ENCODE peak calls at places on chromosomes 3 and 15, in nine cellular contexts. U is GM12878, G is stomach, Q is A549, A is sigmoid colon, I is transverse colon, N is ovary, J is SK-N-SH, L is HepG2. R is an unnamed sample.

GRCh38 chr15:29126821-29127461 is 142.7 kb downstream of the NSMCE3 start:
- DNase-seq in I (no peak), N (no peak), U (no peak), L (no peak), J (peak), G (no peak), Q (peak), A (peak), R (no peak)

GRCh38 chr3:137165117-137165806 is 207.5 kb downstream of the IL20RB start:
- DNase-seq in J (no peak), U (no peak), N (no peak), G (no peak), Q (peak), A (no peak), L (no peak), I (no peak), R (no peak)

GRCh38 chr15:46607103-46607502 is 972.3 kb downstream of the SQOR start:
- DNase-seq in U (no peak), Q (no peak), J (peak), N (no peak), A (no peak), G (no peak), I (no peak), L (no peak), R (no peak)

GRCh38 chr15:101017935-101018849 is 99.0 kb downstream of the LRRK1 start:
- DNase-seq in J (no peak), N (no peak), A (peak), L (no peak), Q (no peak), U (no peak), I (peak), G (no peak), R (peak)

GRCh38 chr15:84823580-84823878 is 6.4 kb downstream of the ALPK3 start:
- DNase-seq in U (no peak), Q (no peak), A (no peak), N (no peak), L (no peak), J (no peak), I (no peak), G (no peak), R (no peak)

GRCh38 chr3:56844536-56844935 is 42.8 kb upstream of the ARHGEF3 start:
- DNase-seq in I (no peak), L (no peak), Q (no peak), U (no peak), J (no peak), G (no peak), N (no peak), A (no peak), R (no peak)

GRCh38 chr3:155870945-155871745 is 695 bp downstream of the GMPS start:
- DNase-seq in Q (peak), J (peak), U (no peak), N (peak), G (peak), A (peak), I (peak), L (no peak), R (peak)

GRCh38 chr15:39828374-39828931 is 45.8 kb upstream of the FSIP1 start:
- DNase-seq in J (no peak), U (no peak), A (no peak), L (no peak), Q (no peak), G (no peak), N (no peak), I (peak), R (no peak)

GRCh38 chr3:172143060-172143451 is 103.7 kb downstream of the FNDC3B start:
- DNase-seq in J (no peak), N (no peak), I (no peak), G (no peak), L (no peak), U (no peak), A (no peak), Q (no peak), R (no peak)

GRCh38 chr3:143707848-143708247 is 140.4 kb downstream of the SLC9A9 start:
- DNase-seq in U (no peak), I (no peak), Q (peak), N (no peak), A (no peak), J (no peak), L (no peak), G (no peak), R (no peak)
- TF ChIP-seq EP300 in U (no peak), I (no peak), Q (no peak), N (no peak), A (no peak), J (no peak), L (no peak), G (no peak), R (no peak)

GRCh38 chr3:110074095-110074494 is 736.7 kb upstream of the DPPA4 start:
- DNase-seq in A (no peak), L (no peak), Q (no peak), J (no peak), U (no peak), N (no peak), I (no peak), G (no peak), R (no peak)

GRCh38 chr3:110077093-110077492 is 739.7 kb upstream of the DPPA4 start:
- DNase-seq in I (no peak), N (no peak), L (no peak), Q (no peak), U (peak), G (no peak), J (no peak), A (no peak), R (no peak)
- TF ChIP-seq EP300 in I (no peak), N (no peak), L (no peak), Q (no peak), U (no peak), G (no peak), J (no peak), A (no peak), R (no peak)

GRCh38 chr3:49799761-49800160 is at the start of gene CDHR4:
- DNase-seq in N (no peak), I (no peak), G (no peak), L (peak), J (no peak), Q (peak), A (no peak), U (no peak), R (no peak)
- TF ChIP-seq EP300 in N (no peak), I (no peak), G (no peak), L (no peak), J (no peak), Q (no peak), A (no peak), U (no peak), R (no peak)

DNA sequence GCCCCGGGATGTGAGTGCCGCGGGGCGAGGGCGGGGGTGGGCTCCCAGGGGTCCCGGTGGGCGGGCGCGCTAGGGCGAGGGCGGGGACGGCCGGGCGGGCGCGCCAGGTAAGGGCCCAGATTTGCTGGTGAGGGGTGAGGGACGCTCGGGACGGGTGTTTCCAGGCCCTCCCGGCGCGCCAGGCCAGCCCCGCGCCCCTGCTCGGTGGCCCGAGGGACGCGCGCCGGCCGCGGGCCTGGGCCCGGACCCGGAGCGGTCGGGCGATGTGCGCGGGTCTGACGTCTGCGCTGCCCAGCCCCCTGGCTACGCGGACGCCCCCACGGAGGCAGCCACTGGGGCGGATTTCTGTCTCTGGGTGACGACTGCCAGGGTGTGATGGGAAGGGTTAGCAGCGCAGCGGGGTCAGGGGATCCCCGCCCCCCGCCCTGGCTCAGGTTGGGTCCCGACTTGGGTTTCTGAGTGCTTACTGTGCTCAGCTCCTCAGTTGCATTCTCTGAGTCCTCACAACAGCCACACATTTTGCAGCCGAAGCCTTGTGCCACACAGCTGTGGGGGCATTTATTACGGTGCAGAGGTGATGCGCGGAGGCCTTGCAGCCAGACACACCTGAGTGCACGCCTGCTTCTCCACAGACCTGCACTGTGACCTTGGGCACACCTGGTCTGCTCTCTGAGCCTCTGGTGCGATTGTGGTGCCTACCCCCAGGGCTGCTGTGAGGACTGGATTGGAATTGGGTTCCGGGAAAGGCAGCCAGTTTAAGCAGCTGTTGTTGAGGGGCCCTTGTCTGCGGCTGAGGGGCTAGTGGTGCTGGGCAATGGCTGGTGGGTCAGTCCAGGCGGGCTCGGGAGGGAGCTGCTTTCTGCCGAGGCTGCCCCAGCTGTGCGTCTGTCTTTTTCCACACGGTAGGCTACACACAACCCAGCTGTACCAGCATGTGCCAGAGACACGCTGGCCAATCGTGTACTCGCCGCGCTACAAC is 523 bp downstream of the HDAC11 start:
- DNase-seq in U (no peak), Q (no peak), G (no peak), I (peak), L (no peak), J (no peak), A (peak), N (peak), R (no peak)
- TF ChIP-seq EP300 in U (no peak), Q (no peak), G (no peak), I (no peak), L (no peak), J (no peak), A (no peak), N (no peak), R (no peak)

GRCh38 chr3:53337167-53337940 is 10.0 kb downstream of the DCP1A start:
- DNase-seq in A (no peak), Q (no peak), I (no peak), U (no peak), N (no peak), L (no peak), J (no peak), G (no peak), R (no peak)
- TF ChIP-seq EP300 in A (no peak), Q (no peak), I (no peak), U (no peak), N (no peak), L (no peak), J (no peak), G (no peak), R (no peak)

GRCh38 chr3:120875989-120876388 is 32.0 kb upstream of the STXBP5L start:
- DNase-seq in Q (no peak), A (no peak), G (no peak), N (no peak), L (no peak), U (no peak), I (no peak), J (no peak), R (no peak)
- TF ChIP-seq EP300 in Q (no peak), A (no peak), G (no peak), N (no peak), L (no peak), U (no peak), I (no peak), J (no peak), R (no peak)

DNA sequence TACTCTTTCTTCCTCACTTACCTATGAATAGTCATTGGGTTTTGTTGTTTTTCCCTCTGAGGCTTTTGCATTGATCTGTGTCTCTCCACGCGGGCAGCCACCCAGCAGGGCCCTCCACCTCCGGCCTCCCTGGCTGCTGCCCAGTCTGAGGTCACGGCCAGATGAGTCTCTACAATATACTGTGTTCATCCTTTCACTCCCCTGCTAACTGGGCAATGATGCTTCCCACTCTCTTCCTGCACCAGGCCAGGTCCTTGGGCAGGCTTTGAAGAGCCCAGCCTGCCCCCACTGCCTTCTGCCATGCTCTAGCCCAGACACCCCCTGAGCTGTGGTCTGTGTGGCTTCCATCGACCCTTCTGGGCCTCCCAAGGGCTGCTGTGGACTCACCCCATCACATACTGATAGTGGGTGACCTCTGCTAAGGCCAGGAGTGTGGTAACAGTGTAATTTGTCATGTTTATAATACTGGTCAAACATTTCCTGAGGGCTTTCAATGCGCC is 18.0 kb downstream of the PDIA5 start:
- DNase-seq in A (no peak), J (peak), L (peak), G (no peak), U (no peak), I (no peak), Q (no peak), N (no peak), R (no peak)
- TF ChIP-seq EP300 in A (no peak), J (no peak), L (peak), G (no peak), U (no peak), I (no peak), Q (no peak), N (no peak), R (no peak)